ENCODE peak calls at places on chromosomes 6 and 20, in six cellular contexts. J, H, U, T, X and Z are unnamed samples.

GRCh38 chr6:84546427-84546914 is 217.9 kb downstream of the TBX18 start:
- DNase-seq in J (no peak), H (no peak), U (no peak), T (peak; percentile 80), X (no peak), Z (peak; percentile 50)

GRCh38 chr6:112214749-112215269 is 39.6 kb downstream of the LAMA4 start:
- DNase-seq in J (no peak), H (peak; percentile 84), U (no peak), T (no peak), X (peak; percentile 72), Z (no peak)

GRCh38 chr20:54622338-54623280 is 147.2 kb downstream of the DOK5 start:
- DNase-seq in J (no peak), H (no peak), U (no peak), T (peak; percentile 78), X (no peak), Z (peak; percentile 51)

GRCh38 chr6:90445533-90446108 is 141.3 kb downstream of the MAP3K7 start:
- DNase-seq in J (no peak), H (no peak), U (no peak), T (no peak), X (no peak), Z (no peak)

GRCh38 chr20:22810626-22811559 is 224.2 kb upstream of the SSTR4 start:
- DNase-seq in J (no peak), H (no peak), U (no peak), T (no peak), X (no peak), Z (no peak)

GRCh38 chr6:135385299-135385698 is 112.2 kb downstream of the AHI1 start:
- DNase-seq in J (no peak), H (no peak), U (no peak), T (no peak), X (no peak), Z (no peak)

GRCh38 chr20:50857348-50857747 is 62.5 kb downstream of the BCAS4 start:
- DNase-seq in J (no peak), H (no peak), U (no peak), T (no peak), X (no peak), Z (no peak)

GRCh38 chr20:64188682-64189529 is 24.7 kb downstream of the MYT1 start:
- DNase-seq in J (peak; percentile 96), H (peak; percentile 31), U (peak; percentile 92), T (peak; percentile 49), X (peak; percentile 95), Z (peak; percentile 44)

GRCh38 chr6:24667378-24667803 is 514 bp downstream of the ACOT13 start:
- DNase-seq in J (no peak), H (no peak), U (no peak), T (peak; percentile 57), X (peak; percentile 76), Z (no peak)

GRCh38 chr20:51525241-51526104 is 17.0 kb downstream of the NFATC2 start:
- DNase-seq in J (no peak), H (no peak), U (no peak), T (no peak), X (no peak), Z (no peak)

GRCh38 chr6:155561262-155561970 is 105.8 kb upstream of the NOX3 start:
- DNase-seq in J (no peak), H (peak; percentile 52), U (no peak), T (peak; percentile 4), X (peak; percentile 7), Z (peak; percentile 3)

GRCh38 chr6:162636167-162636566 is 91.4 kb downstream of the PRKN start:
- DNase-seq in J (no peak), H (no peak), U (no peak), T (no peak), X (no peak), Z (no peak)

GRCh38 chr20:41183391-41183790 is 46.0 kb downstream of the PLCG1 start:
- DNase-seq in J (no peak), H (no peak), U (no peak), T (no peak), X (peak; percentile 1), Z (no peak)

GRCh38 chr6:36660771-36661471 is 17.6 kb upstream of the CDKN1A start:
- DNase-seq in J (peak; percentile 89), H (no peak), U (no peak), T (peak; percentile 71), X (peak; percentile 57), Z (peak; percentile 23)
- H2AFZ ChIP-seq in J (peak overlapping the region; percentile 94), H (no peak overlapping the region), U (no peak overlapping the region), T (peak overlapping the region; percentile 49), X (no peak overlapping the region), Z (peak overlapping the region; percentile 63)

GRCh38 chr20:3250091-3250504 is 11.1 kb upstream of the SLC4A11 start:
- DNase-seq in J (peak; percentile 95), H (peak; percentile 62), U (no peak), T (peak; percentile 23), X (no peak), Z (no peak)

GRCh38 chr20:3258429-3258828 is 19.4 kb upstream of the SLC4A11 start:
- DNase-seq in J (peak; percentile 40), H (no peak), U (no peak), T (no peak), X (no peak), Z (no peak)

GRCh38 chr20:3251806-3252205 is 12.8 kb upstream of the SLC4A11 start:
- DNase-seq in J (no peak), H (no peak), U (peak; percentile 23), T (peak; percentile 26), X (no peak), Z (peak; percentile 47)

GRCh38 chr20:3255728-3256127 is 16.7 kb upstream of the SLC4A11 start:
- DNase-seq in J (no peak), H (no peak), U (no peak), T (no peak), X (no peak), Z (no peak)
- H3K4me2 ChIP-seq in J (no peak overlapping the region), H (no peak overlapping the region), U (no peak overlapping the region), T (no peak overlapping the region), X (no peak overlapping the region), Z (no peak overlapping the region)

GRCh38 chr6:16750566-16750965 is 10.7 kb downstream of the ATXN1 start:
- DNase-seq in J (no peak), H (no peak), U (no peak), T (no peak), X (no peak), Z (no peak)

GRCh38 chr6:16748028-16748319 is 13.3 kb downstream of the ATXN1 start:
- DNase-seq in J (no peak), H (no peak), U (no peak), T (no peak), X (no peak), Z (no peak)

GRCh38 chr6:16749516-16750485 is 11.5 kb downstream of the ATXN1 start:
- DNase-seq in J (no peak), H (peak; percentile 81), U (no peak), T (no peak), X (no peak), Z (peak; percentile 45)

GRCh38 chr6:16746812-16747211 is 14.4 kb downstream of the ATXN1 start:
- DNase-seq in J (no peak), H (no peak), U (no peak), T (no peak), X (no peak), Z (no peak)

GRCh38 chr6:16747232-16748027 is 13.8 kb downstream of the ATXN1 start:
- DNase-seq in J (no peak), H (peak; percentile 77), U (peak; percentile 80), T (peak; percentile 89), X (peak; percentile 48), Z (peak; percentile 89)
- H2AFZ ChIP-seq in J (no peak overlapping the region), H (no peak overlapping the region), U (peak overlapping the region; percentile 34), T (no peak overlapping the region), X (no peak overlapping the region), Z (no peak overlapping the region)

DNA sequence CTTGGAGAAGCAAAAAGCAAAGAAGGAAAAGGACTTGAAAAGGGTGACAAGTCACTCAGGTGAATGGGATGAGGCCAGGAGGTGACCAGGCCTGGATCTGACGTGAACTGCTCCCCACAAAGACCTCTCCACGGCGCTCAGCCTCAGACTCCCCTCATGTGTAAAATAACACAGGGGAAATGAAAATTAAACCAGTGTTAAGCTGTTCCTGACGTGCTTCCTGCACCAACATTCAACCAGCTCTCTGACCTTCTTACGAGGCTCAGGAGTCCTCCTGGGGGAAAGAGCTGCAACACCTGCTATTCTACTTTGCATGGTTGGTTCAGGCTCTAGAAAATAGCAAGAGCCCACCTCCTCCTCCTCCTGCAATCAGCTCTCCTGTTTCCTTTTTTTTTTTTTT is 256.7 kb downstream of the ATXN1 start:
- DNase-seq in J (no peak), H (no peak), U (no peak), T (no peak), X (no peak), Z (no peak)
- H3K4me2 ChIP-seq in J (no peak overlapping the region), H (no peak overlapping the region), U (no peak overlapping the region), T (no peak overlapping the region), X (no peak overlapping the region), Z (no peak overlapping the region)

GRCh38 chr6:143160008-143160407 is 99.3 kb downstream of the AIG1 start:
- DNase-seq in J (peak; percentile 10), H (no peak), U (no peak), T (peak; percentile 17), X (no peak), Z (no peak)
- H2AFZ ChIP-seq in J (no peak overlapping the region), H (no peak overlapping the region), U (no peak overlapping the region), T (no peak overlapping the region), X (no peak overlapping the region), Z (no peak overlapping the region)

DNA sequence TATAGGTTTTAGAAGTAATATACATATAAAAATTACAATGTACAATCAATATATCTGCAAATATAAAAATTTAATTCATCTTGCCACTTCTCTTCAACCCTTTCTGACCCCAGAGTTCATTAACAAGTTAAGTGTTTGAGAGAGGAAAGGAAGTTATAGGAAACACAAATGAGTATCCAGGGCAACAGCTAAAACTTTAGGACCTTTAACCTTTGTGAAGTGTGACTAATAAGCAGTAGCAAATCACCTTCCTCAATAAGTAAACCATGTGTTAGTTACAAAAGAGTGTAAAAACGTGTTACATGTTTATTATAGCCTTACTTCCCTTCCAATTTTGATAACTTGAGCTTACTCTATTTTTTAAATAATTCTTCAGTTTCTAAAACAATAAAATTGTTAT is 73.4 kb upstream of the SIM1 start:
- DNase-seq in J (no peak), H (no peak), U (no peak), T (no peak), X (no peak), Z (peak; percentile 10)
- H3K4me2 ChIP-seq in J (no peak overlapping the region), H (no peak overlapping the region), U (no peak overlapping the region), T (no peak overlapping the region), X (no peak overlapping the region), Z (no peak overlapping the region)

GRCh38 chr6:144885817-144886216 is 600.7 kb downstream of the UTRN start:
- DNase-seq in J (no peak), H (no peak), U (no peak), T (no peak), X (no peak), Z (no peak)

GRCh38 chr6:144886682-144887081 is 601.5 kb downstream of the UTRN start:
- DNase-seq in J (no peak), H (no peak), U (no peak), T (no peak), X (no peak), Z (no peak)

GRCh38 chr6:144893737-144894151 is 608.6 kb downstream of the UTRN start:
- DNase-seq in J (no peak), H (peak; percentile 44), U (no peak), T (no peak), X (peak; percentile 9), Z (peak; percentile 6)

GRCh38 chr6:144883915-144884314 is 598.8 kb downstream of the UTRN start:
- DNase-seq in J (no peak), H (no peak), U (no peak), T (no peak), X (no peak), Z (no peak)

GRCh38 chr6:144888621-144889020 is 603.5 kb downstream of the UTRN start:
- DNase-seq in J (no peak), H (no peak), U (no peak), T (no peak), X (no peak), Z (no peak)
- H2AFZ ChIP-seq in J (no peak overlapping the region), H (no peak overlapping the region), U (no peak overlapping the region), T (no peak overlapping the region), X (no peak overlapping the region), Z (no peak overlapping the region)

GRCh38 chr6:156840136-156840535 is 63.0 kb downstream of the ARID1B start:
- DNase-seq in J (no peak), H (no peak), U (no peak), T (peak; percentile 39), X (no peak), Z (no peak)
- H3K4me2 ChIP-seq in J (no peak overlapping the region), H (no peak overlapping the region), U (no peak overlapping the region), T (peak overlapping the region; percentile 38), X (peak overlapping the region; percentile 25), Z (peak overlapping the region; percentile 71)